ENCODE peak calls at places on chromosomes 16 and 17, in five cellular contexts. G is HFFc6; O is H9; B is activated naive CD8-positive, alpha-beta T cell treated with anti-CD3 and anti-CD28 coated beads, Interleukin-2, amount 50 U/mL, for 16 hours; Y is fibroblast of gingiva. A is an unnamed sample.

GRCh38 chr16:68936729-68937631 is 93.6 kb downstream of the TANGO6 start:
- DNase-seq in G (peak; percentile 42), O (no peak), B (no peak), Y (no peak), A (peak; percentile 35)

GRCh38 chr17:67211742-67212141 is 33.3 kb downstream of the HELZ start:
- DNase-seq in G (no peak), O (no peak), B (no peak), Y (peak; percentile 74), A (peak; percentile 10)

GRCh38 chr17:78442648-78443128 is 64.2 kb downstream of the PGS1 start:
- DNase-seq in G (no peak), O (no peak), B (no peak), Y (peak; percentile 58), A (no peak)

GRCh38 chr17:2916362-2916928 is 120.2 kb downstream of the RAP1GAP2 start:
- DNase-seq in G (no peak), O (no peak), B (no peak), Y (no peak), A (no peak)

GRCh38 chr17:45640141-45640850 is 143.8 kb upstream of the CRHR1 start:
- DNase-seq in G (peak; percentile 49), O (peak; percentile 90), B (peak; percentile 47), Y (peak; percentile 58), A (peak; percentile 80)

GRCh38 chr17:49337900-49338299 is 24.1 kb downstream of the ZNF652 start:
- DNase-seq in G (no peak), O (no peak), B (no peak), Y (no peak), A (no peak)

GRCh38 chr16:48256579-48257177 is 9.3 kb upstream of the ABCC11 start:
- DNase-seq in G (no peak), O (no peak), B (no peak), Y (no peak), A (no peak)

GRCh38 chr17:44223574-44224046 is 4.1 kb upstream of the UBTF start:
- DNase-seq in G (no peak), O (no peak), B (no peak), Y (peak; percentile 92), A (peak; percentile 49)

GRCh38 chr17:48596000-48596734 is 2.6 kb upstream of the HOXB5 start:
- DNase-seq in G (no peak), O (no peak), B (no peak), Y (no peak), A (no peak)